ENCODE peak calls at places on chromosomes 5 and 9, in nine cellular contexts. L is CD4-positive, CD25-positive, alpha-beta regulatory T cell; P is T-helper 17 cell; E is RPMI7951; M is cardiac septum; B is right atrium auricular region; F is A549; Y is ureter; T is Caki2. W is an unnamed sample.

GRCh38 chr9:93091056-93091452 is 5.0 kb upstream of the CARD19 start:
- DNase-seq in L (no peak), P (no peak), E (no peak), M (no peak), B (peak; percentile 9), F (no peak), Y (peak; percentile 35), T (no peak), W (no peak)

GRCh38 chr5:78649220-78649700 is 688 bp upstream of the LHFPL2 start:
- DNase-seq in L (no peak), P (no peak), E (peak; percentile 35), M (no peak), B (no peak), F (peak; percentile 36), Y (no peak), T (no peak), W (no peak)

GRCh38 chr5:136729901-136730355 is 364.6 kb upstream of the TRPC7 start:
- DNase-seq in L (no peak), P (no peak), E (peak; percentile 39), M (no peak), B (no peak), F (peak; percentile 75), Y (no peak), T (peak; percentile 95), W (no peak)

GRCh38 chr9:97517331-97518089 is 16.0 kb downstream of the TMOD1 start:
- DNase-seq in L (no peak), P (no peak), E (no peak), M (no peak), B (no peak), F (no peak), Y (no peak), T (no peak), W (no peak)

GRCh38 chr5:16025681-16026080 is 153.9 kb downstream of the MARCHF11 start:
- DNase-seq in L (no peak), P (no peak), E (no peak), M (no peak), B (no peak), F (no peak), Y (no peak), T (no peak), W (no peak)

GRCh38 chr5:71838286-71838685 is 119.2 kb downstream of the CARTPT start:
- DNase-seq in L (no peak), P (no peak), E (no peak), M (no peak), B (no peak), F (no peak), Y (no peak), T (no peak), W (no peak)

GRCh38 chr9:88733651-88734470 is 198.9 kb downstream of the NXNL2 start:
- DNase-seq in L (no peak), P (no peak), E (peak; percentile 68), M (no peak), B (peak; percentile 83), F (no peak), Y (no peak), T (no peak), W (no peak)

GRCh38 chr9:665296-665695 is 176.2 kb upstream of the DMRT1 start:
- DNase-seq in L (no peak), P (no peak), E (no peak), M (no peak), B (no peak), F (no peak), Y (no peak), T (no peak), W (no peak)

GRCh38 chr9:1954238-1954637 is 60.9 kb upstream of the SMARCA2 start:
- DNase-seq in L (no peak), P (no peak), E (no peak), M (no peak), B (no peak), F (no peak), Y (no peak), T (no peak), W (no peak)

GRCh38 chr5:118791986-118792734 is 196.2 kb downstream of the DTWD2 start:
- DNase-seq in L (peak; percentile 56), P (no peak), E (peak; percentile 55), M (no peak), B (peak; percentile 62), F (peak; percentile 66), Y (no peak), T (peak; percentile 49), W (peak; percentile 94)

GRCh38 chr5:168803541-168803940 is 224.4 kb upstream of the PANK3 start:
- DNase-seq in L (no peak), P (no peak), E (no peak), M (no peak), B (no peak), F (no peak), Y (no peak), T (no peak), W (no peak)

GRCh38 chr9:12783767-12784460 is 9.1 kb downstream of the LURAP1L start:
- DNase-seq in L (no peak), P (no peak), E (no peak), M (no peak), B (no peak), F (no peak), Y (no peak), T (no peak), W (no peak)

GRCh38 chr5:90421136-90421535 is 11.6 kb upstream of the CETN3 start:
- DNase-seq in L (no peak), P (no peak), E (peak; percentile 19), M (no peak), B (no peak), F (peak; percentile 37), Y (no peak), T (no peak), W (no peak)

GRCh38 chr9:133677126-133678010 is 41.2 kb downstream of the DBH start:
- DNase-seq in L (peak; percentile 90), P (peak; percentile 49), E (no peak), M (no peak), B (no peak), F (no peak), Y (no peak), T (no peak), W (no peak)

GRCh38 chr5:176614805-176615478 is 5.0 kb upstream of the GPRIN1 start:
- DNase-seq in L (no peak), P (no peak), E (peak; percentile 80), M (no peak), B (no peak), F (no peak), Y (no peak), T (no peak), W (no peak)

GRCh38 chr9:134824583-134824982 is 56.0 kb upstream of the FCN2 start:
- DNase-seq in L (no peak), P (no peak), E (no peak), M (no peak), B (no peak), F (no peak), Y (no peak), T (no peak), W (no peak)

GRCh38 chr9:97986466-97986865 is 3.3 kb downstream of the ANP32B start:
- DNase-seq in L (peak; percentile 58), P (no peak), E (no peak), M (no peak), B (no peak), F (no peak), Y (no peak), T (no peak), W (no peak)

GRCh38 chr9:116580853-116581252 is 106.3 kb upstream of the TRIM32 start:
- DNase-seq in L (no peak), P (no peak), E (no peak), M (no peak), B (no peak), F (no peak), Y (no peak), T (no peak), W (peak; percentile 37)

GRCh38 chr9:35771079-35771441 is 17.0 kb upstream of the MSMP start:
- DNase-seq in L (no peak), P (no peak), E (no peak), M (no peak), B (no peak), F (no peak), Y (peak; percentile 61), T (no peak), W (no peak)

GRCh38 chr5:80191991-80192398 is 63.9 kb downstream of the SERINC5 start:
- DNase-seq in L (peak; percentile 90), P (peak; percentile 18), E (no peak), M (no peak), B (peak; percentile 61), F (no peak), Y (no peak), T (no peak), W (peak; percentile 94)

GRCh38 chr5:97046270-97046982 is 96.0 kb downstream of the LIX1 start:
- DNase-seq in L (peak; percentile 16), P (no peak), E (peak; percentile 58), M (no peak), B (no peak), F (peak; percentile 23), Y (no peak), T (no peak), W (peak; percentile 40)

GRCh38 chr5:45696206-45696836 is at the start of gene HCN1:
- DNase-seq in L (peak; percentile 44), P (no peak), E (peak; percentile 60), M (peak; percentile 74), B (peak; percentile 64), F (peak; percentile 65), Y (peak; percentile 75), T (no peak), W (peak; percentile 72)

GRCh38 chr5:132411382-132411925 is 41.9 kb downstream of the SLC22A5 start:
- DNase-seq in L (peak; percentile 93), P (no peak), E (no peak), M (no peak), B (no peak), F (no peak), Y (peak; percentile 52), T (peak; percentile 51), W (peak; percentile 45)

GRCh38 chr5:179974946-179975712 is 67.4 kb upstream of the TBC1D9B start:
- DNase-seq in L (peak; percentile 55), P (no peak), E (peak; percentile 28), M (no peak), B (no peak), F (peak; percentile 46), Y (no peak), T (peak; percentile 5), W (peak; percentile 50)

GRCh38 chr9:13939129-13939528 is 374.8 kb downstream of the NFIB start:
- DNase-seq in L (no peak), P (no peak), E (peak; percentile 74), M (no peak), B (no peak), F (no peak), Y (no peak), T (no peak), W (no peak)

GRCh38 chr5:9343146-9343850 is 202.6 kb downstream of the SEMA5A start:
- DNase-seq in L (no peak), P (no peak), E (peak; percentile 43), M (no peak), B (no peak), F (no peak), Y (no peak), T (no peak), W (no peak)

GRCh38 chr5:35908814-35909213 is 29.6 kb downstream of the CAPSL start:
- DNase-seq in L (no peak), P (no peak), E (no peak), M (no peak), B (no peak), F (no peak), Y (no peak), T (no peak), W (no peak)

GRCh38 chr9:33778700-33779351 is 16.5 kb upstream of the PRSS3 start:
- DNase-seq in L (peak; percentile 70), P (peak; percentile 31), E (peak; percentile 54), M (no peak), B (no peak), F (peak; percentile 76), Y (peak; percentile 57), T (peak; percentile 39), W (peak; percentile 61)

GRCh38 chr5:180343846-180344327 is 9.2 kb downstream of the GFPT2 start:
- DNase-seq in L (no peak), P (no peak), E (peak; percentile 24), M (no peak), B (peak; percentile 77), F (peak; percentile 41), Y (no peak), T (no peak), W (peak; percentile 33)

GRCh38 chr5:81971086-81971693 is 633 bp upstream of the ATG10 start:
- DNase-seq in L (peak; percentile 74), P (no peak), E (peak; percentile 24), M (no peak), B (no peak), F (peak; percentile 13), Y (no peak), T (peak; percentile 43), W (peak; percentile 64)

GRCh38 chr9:113541019-113541900 is 77.7 kb downstream of the RGS3 start:
- DNase-seq in L (no peak), P (no peak), E (peak; percentile 45), M (peak; percentile 78), B (no peak), F (peak; percentile 60), Y (peak; percentile 61), T (peak; percentile 80), W (peak; percentile 91)

W was measured in pons.